ENCODE peak calls at places on chromosomes 13 and 19, in seven cellular contexts. H, U, P, Q, F, C and A are unnamed samples.

GRCh38 chr19:1748115-1748702 is 5.1 kb upstream of the ONECUT3 start:
- ATAC-seq in H (peak), U (peak), P (peak), Q (peak), F (peak), C (peak), A (peak)

GRCh38 chr19:46133101-46133627 is 8.7 kb upstream of the IGFL3 start:
- ATAC-seq in H (peak), U (peak), P (peak), Q (no peak), F (peak), C (peak), A (no peak)

GRCh38 chr13:101291216-101291615 is 125.1 kb downstream of the NALCN start:
- ATAC-seq in H (no peak), U (no peak), P (no peak), Q (no peak), F (no peak), C (no peak), A (no peak)

GRCh38 chr13:45621950-45622349 is 6.4 kb upstream of the ERICH6B start:
- ATAC-seq in H (no peak), U (no peak), P (no peak), Q (no peak), F (no peak), C (no peak), A (no peak)

GRCh38 chr19:48397636-48398328 is 4.3 kb downstream of the GRIN2D start:
- ATAC-seq in H (no peak), U (no peak), P (no peak), Q (no peak), F (no peak), C (no peak), A (no peak)

GRCh38 chr13:98752111-98752941 is at the start of gene SLC15A1:
- ATAC-seq in H (peak), U (peak), P (peak), Q (no peak), F (peak), C (peak), A (no peak)

GRCh38 chr19:32928806-32929205 is 43.0 kb downstream of the CEP89 start:
- ATAC-seq in H (peak), U (peak), P (no peak), Q (no peak), F (no peak), C (peak), A (no peak)

GRCh38 chr19:47417107-47417745 is 2.1 kb downstream of the MEIS3 start:
- ATAC-seq in H (peak), U (no peak), P (no peak), Q (no peak), F (no peak), C (no peak), A (no peak)

GRCh38 chr13:50829896-50830295 is 13.6 kb downstream of the DLEU7 start:
- ATAC-seq in H (no peak), U (no peak), P (no peak), Q (no peak), F (no peak), C (no peak), A (no peak)

GRCh38 chr19:38233740-38234251 is 9.8 kb upstream of the DPF1 start:
- ATAC-seq in H (peak), U (peak), P (peak), Q (peak), F (peak), C (peak), A (peak)

GRCh38 chr13:78161266-78161665 is 242.6 kb upstream of the EDNRB start:
- ATAC-seq in H (no peak), U (no peak), P (no peak), Q (no peak), F (no peak), C (no peak), A (no peak)

GRCh38 chr19:47492571-47493377 is 8.8 kb upstream of the KPTN start:
- ATAC-seq in H (peak), U (no peak), P (peak), Q (no peak), F (no peak), C (no peak), A (no peak)